ENCODE peak calls at places on chromosomes 11 and 22, in ten cellular contexts. F is activated T-cell treated with anti-CD3 and anti-CD28 coated beads, Interleukin-2, amount 50 U/mL, for 72 hours; A is stimulated activated CD4-positive, alpha-beta T cell treated with anti-CD3 and anti-CD28 coated beads, Interleukin-4, amount 100 ng/mL, for 24 hours; R is fibroblast of pulmonary artery; Z is HAP-1; P is BJ; K is H7; J is endothelial cell; O is NCI-H226; D is heart left ventricle. L is an unnamed sample.
A peak's percentile ranks its signal among the peaks of the same experiment; 100 is the strongest.

GRCh38 chr11:102244681-102245409 is 72.4 kb upstream of the BIRC3 start:
- DNase-seq in F (no peak), A (no peak), R (peak; percentile 51), Z (no peak), P (peak; percentile 79), K (no peak), J (no peak), O (peak; percentile 94), D (no peak), L (peak; percentile 67)

GRCh38 chr11:114080219-114080618 is 20.7 kb downstream of the ZBTB16 start:
- DNase-seq in F (no peak), A (no peak), R (peak; percentile 73), Z (no peak), P (no peak), K (no peak), J (no peak), O (no peak), D (peak; percentile 47), L (no peak)

GRCh38 chr11:71485063-71485399 is 32.0 kb downstream of the NADSYN1 start:
- DNase-seq in F (no peak), A (no peak), R (no peak), Z (no peak), P (no peak), K (no peak), J (no peak), O (no peak), D (no peak), L (no peak)

GRCh38 chr11:113160652-113161051 is 153.7 kb upstream of the TTC12 start:
- DNase-seq in F (no peak), A (no peak), R (no peak), Z (no peak), P (no peak), K (no peak), J (no peak), O (no peak), D (no peak), L (no peak)

GRCh38 chr11:118530683-118531596 is at the start of gene TMEM25:
- DNase-seq in F (peak; percentile 89), A (peak; percentile 75), R (peak; percentile 36), Z (no peak), P (no peak), K (peak; percentile 98), J (peak; percentile 70), O (no peak), D (peak; percentile 73), L (peak; percentile 66)

GRCh38 chr11:6404341-6405038 is 14.2 kb downstream of the SMPD1 start:
- DNase-seq in F (peak; percentile 46), A (no peak), R (no peak), Z (no peak), P (no peak), K (peak; percentile 84), J (no peak), O (no peak), D (no peak), L (no peak)

GRCh38 chr22:46499798-46500174 is 37.6 kb downstream of the CELSR1 start:
- DNase-seq in F (no peak), A (no peak), R (no peak), Z (no peak), P (no peak), K (peak; percentile 66), J (no peak), O (no peak), D (no peak), L (no peak)

GRCh38 chr11:130576146-130576545 is 127.7 kb downstream of the ADAMTS15 start:
- DNase-seq in F (no peak), A (no peak), R (no peak), Z (no peak), P (no peak), K (no peak), J (no peak), O (no peak), D (no peak), L (no peak)

GRCh38 chr11:97996762-97997161 is 1024.0 kb upstream of the CNTN5 start:
- DNase-seq in F (no peak), A (no peak), R (no peak), Z (no peak), P (no peak), K (no peak), J (no peak), O (no peak), D (no peak), L (no peak)

GRCh38 chr11:63920870-63921417 is 4.0 kb upstream of the RCOR2 start:
- DNase-seq in F (peak; percentile 46), A (peak; percentile 27), R (no peak), Z (no peak), P (no peak), K (peak; percentile 96), J (peak; percentile 46), O (no peak), D (peak; percentile 54), L (no peak)

GRCh38 chr11:113880966-113881365 is 5.6 kb upstream of the USP28 start:
- DNase-seq in F (no peak), A (no peak), R (no peak), Z (no peak), P (no peak), K (no peak), J (no peak), O (no peak), D (no peak), L (no peak)

GRCh38 chr22:46091277-46091977 is 58.9 kb upstream of the PPARA start:
- DNase-seq in F (no peak), A (no peak), R (no peak), Z (no peak), P (no peak), K (no peak), J (no peak), O (no peak), D (peak; percentile 26), L (no peak)

GRCh38 chr11:99199336-99199735 is 178.6 kb downstream of the CNTN5 start:
- DNase-seq in F (no peak), A (no peak), R (peak; percentile 5), Z (no peak), P (no peak), K (no peak), J (no peak), O (no peak), D (no peak), L (no peak)

GRCh38 chr11:118109231-118109630 is 22.5 kb upstream of the SMIM35 start:
- DNase-seq in F (no peak), A (no peak), R (peak; percentile 8), Z (no peak), P (no peak), K (no peak), J (no peak), O (peak; percentile 6), D (peak; percentile 52), L (peak; percentile 47)

GRCh38 chr11:75063732-75064314 is 32.9 kb downstream of the OR2AT4 start:
- DNase-seq in F (no peak), A (no peak), R (no peak), Z (no peak), P (no peak), K (no peak), J (no peak), O (no peak), D (no peak), L (no peak)

GRCh38 chr22:32281092-32281491 is 25.9 kb upstream of the SLC5A4 start:
- DNase-seq in F (no peak), A (no peak), R (peak; percentile 2), Z (no peak), P (no peak), K (no peak), J (no peak), O (no peak), D (no peak), L (peak; percentile 85)

GRCh38 chr11:48900131-48900800 is 83.4 kb downstream of the TRIM51G start:
- DNase-seq in F (no peak), A (no peak), R (no peak), Z (no peak), P (no peak), K (no peak), J (no peak), O (no peak), D (no peak), L (no peak)

GRCh38 chr11:76415073-76415472 is 29.7 kb upstream of the EMSY start:
- DNase-seq in F (no peak), A (no peak), R (no peak), Z (no peak), P (no peak), K (peak; percentile 64), J (no peak), O (no peak), D (no peak), L (no peak)

GRCh38 chr11:111941963-111942362 is 4.8 kb downstream of the DIXDC1 start:
- DNase-seq in F (no peak), A (no peak), R (no peak), Z (no peak), P (no peak), K (no peak), J (no peak), O (peak; percentile 29), D (peak; percentile 75), L (no peak)

GRCh38 chr11:927871-928270 is 2.2 kb downstream of the AP2A2 start:
- DNase-seq in F (peak; percentile 35), A (no peak), R (no peak), Z (peak; percentile 61), P (no peak), K (no peak), J (no peak), O (no peak), D (no peak), L (no peak)

GRCh38 chr11:126345759-126346585 is 9.5 kb upstream of the ST3GAL4 start:
- DNase-seq in F (no peak), A (no peak), R (peak; percentile 91), Z (no peak), P (no peak), K (no peak), J (no peak), O (peak; percentile 91), D (peak; percentile 75), L (peak; percentile 27)